ENCODE peak calls at places on chromosome 17, in four cellular contexts. C is heart left ventricle, B is esophagus muscularis mucosa, T is tibial nerve. F is an unnamed sample. For H3K36me3, the result is how much of the 10 kb centered on the place peaks cover.

GRCh38 chr17:78252111-78252634 is 20.7 kb downstream of the TMEM235 start:
- DNase-seq in C (no peak), B (no peak), T (no peak), F (no peak)

GRCh38 chr17:56026894-56027293 is 126.4 kb upstream of the ANKFN1 start:
- DNase-seq in B (no peak), T (no peak), C (no peak), F (no peak)

GRCh38 chr17:44149750-44150329 is 8.1 kb downstream of the HROB start:
- DNase-seq in C (no peak), T (no peak), B (no peak), F (no peak)

GRCh38 chr17:40242774-40243173 is 23.7 kb downstream of the WIPF2 start:
- DNase-seq in T (no peak), C (no peak), B (no peak), F (peak)

GRCh38 chr17:40326014-40326831 is 17.2 kb downstream of the RARA start:
- DNase-seq in C (peak), B (no peak), T (no peak), F (no peak)

GRCh38 chr17:7307686-7308624 is 527 bp downstream of the EIF5A start:
- DNase-seq in T (no peak), B (no peak), C (peak), F (no peak)

GRCh38 chr17:14150604-14151003 is 81.3 kb downstream of the COX10 start:
- DNase-seq in B (no peak), C (no peak), T (no peak), F (no peak)

GRCh38 chr17:79003661-79004411 is 5.7 kb downstream of the CANT1 start:
- DNase-seq in T (no peak), B (no peak), C (no peak), F (no peak)

GRCh38 chr17:68036304-68037147 is 991 bp downstream of the KPNA2 start:
- DNase-seq in T (no peak), C (no peak), B (no peak), F (no peak)

GRCh38 chr17:79978545-79978852 is 57.2 kb downstream of the TBC1D16 start:
- DNase-seq in T (no peak), C (no peak), B (no peak), F (peak)

GRCh38 chr17:80010283-80010858 is 25.3 kb downstream of the TBC1D16 start:
- DNase-seq in C (no peak), B (no peak), T (no peak), F (no peak)

GRCh38 chr17:9982159-9982558 is 77.1 kb upstream of the RCVRN start:
- DNase-seq in T (no peak), C (no peak), B (no peak), F (no peak)

GRCh38 chr17:63185420-63185819 is 219.4 kb downstream of the TANC2 start:
- DNase-seq in B (no peak), C (no peak), T (no peak), F (no peak)
- TF ChIP-seq CTCF in B (no peak), C (no peak), T (no peak), F (no peak)

DNA sequence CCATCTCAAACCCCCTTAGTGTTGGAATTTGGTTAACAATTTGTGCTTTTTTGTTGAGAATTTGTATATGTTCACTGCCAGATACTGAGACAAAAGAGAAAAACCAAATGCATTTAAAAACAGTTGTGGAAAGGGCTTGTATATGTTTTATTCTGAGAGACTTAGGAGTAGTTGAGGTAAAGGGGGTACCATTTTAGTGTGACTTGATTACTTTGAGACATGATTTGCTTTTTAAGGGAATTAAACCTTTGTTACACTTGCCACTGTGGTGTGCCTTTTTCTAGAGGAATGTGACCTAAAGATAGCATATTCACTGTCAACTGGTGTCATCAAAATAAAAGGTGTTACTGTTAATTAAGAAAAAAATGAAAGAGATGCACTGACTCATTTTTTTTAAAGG is 4.5 kb downstream of the IGF2BP1 start:
- DNase-seq in B (no peak), C (no peak), T (no peak), F (no peak)
- H3K4me3 ChIP-seq in B (no peak), C (no peak), T (no peak), F (no peak)

GRCh38 chr17:81568416-81568815 is 16.3 kb upstream of the FAAP100 start:
- DNase-seq in T (no peak), C (no peak), B (no peak), F (no peak)

GRCh38 chr17:81569986-81570514 is 17.9 kb upstream of the FAAP100 start:
- DNase-seq in C (no peak), T (no peak), B (no peak), F (no peak)

GRCh38 chr17:81572499-81573030 is 20.4 kb upstream of the FAAP100 start:
- DNase-seq in C (no peak), B (no peak), T (no peak), F (no peak)

GRCh38 chr17:81573794-81574642 is 21.9 kb upstream of the FAAP100 start:
- DNase-seq in C (no peak), B (no peak), T (no peak), F (no peak)

DNA sequence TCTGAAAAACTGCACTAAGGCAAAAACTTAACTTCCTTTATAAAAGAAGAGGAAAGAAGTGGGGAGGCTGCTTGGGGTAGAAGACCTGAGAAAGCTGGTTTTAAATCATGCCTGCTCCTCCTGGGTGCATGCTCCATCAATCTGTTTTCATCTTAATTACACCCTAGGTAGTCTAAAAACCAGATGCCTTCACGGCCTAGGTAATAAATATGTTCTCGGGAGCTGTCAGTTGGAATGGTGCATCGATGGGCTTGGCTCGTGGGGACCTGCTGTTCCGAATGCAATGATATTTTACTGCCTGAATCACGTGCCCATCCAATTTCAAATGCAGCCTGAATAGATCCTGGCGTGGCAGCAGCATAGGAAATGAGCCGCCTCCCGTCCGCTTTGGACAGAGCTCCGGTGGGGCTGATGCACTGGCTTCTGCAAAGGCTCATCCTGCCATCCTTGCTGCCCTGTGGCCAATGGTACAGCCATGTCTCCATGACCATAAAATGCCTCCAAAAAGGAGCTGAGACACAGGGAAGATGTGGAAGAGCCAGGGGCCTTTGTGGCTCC is 18.8 kb upstream of the FAAP100 start:
- DNase-seq in C (no peak), B (no peak), T (no peak), F (no peak)
- H3K36me3 ChIP-seq in C (half or more), B (half or more), T (under half), F (under half)

DNA sequence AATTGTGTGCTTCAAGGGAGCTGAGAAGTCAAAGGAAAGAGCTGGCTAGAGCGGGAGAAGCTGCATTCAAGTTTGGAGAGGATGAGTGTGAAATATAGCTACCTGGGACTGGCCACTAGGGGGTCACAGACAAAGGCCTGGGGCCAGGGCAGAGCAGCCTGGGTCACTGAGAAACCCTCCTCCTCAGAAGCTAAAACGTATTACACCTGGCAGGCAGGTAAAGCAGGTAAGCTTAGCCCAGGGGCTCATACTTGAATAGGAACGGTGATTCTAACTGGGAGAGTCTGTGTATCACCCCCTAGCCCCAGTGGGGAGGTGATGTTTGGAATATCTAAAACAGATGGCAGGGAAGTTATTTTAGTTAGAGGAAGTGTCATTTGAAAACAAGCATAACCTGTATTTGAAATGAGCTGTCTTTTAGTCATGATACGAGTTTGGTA is 6.8 kb downstream of the KRT37 start:
- DNase-seq in B (no peak), T (no peak), C (no peak), F (no peak)
- TF ChIP-seq CTCF in B (no peak), T (no peak), C (peak), F (peak)

GRCh38 chr17:61405047-61405685 is 5.5 kb downstream of the TBX2 start:
- DNase-seq in B (no peak), T (peak), C (peak), F (no peak)
- H3K4me3 ChIP-seq in B (peak), T (peak), C (peak), F (peak)

GRCh38 chr17:1001640-1002411 is 4.9 kb downstream of the TIMM22 start:
- DNase-seq in T (peak), C (no peak), B (no peak), F (peak)
- H3K36me3 ChIP-seq in T (under half), C (half or more), B (half or more), F (under half)

DNA sequence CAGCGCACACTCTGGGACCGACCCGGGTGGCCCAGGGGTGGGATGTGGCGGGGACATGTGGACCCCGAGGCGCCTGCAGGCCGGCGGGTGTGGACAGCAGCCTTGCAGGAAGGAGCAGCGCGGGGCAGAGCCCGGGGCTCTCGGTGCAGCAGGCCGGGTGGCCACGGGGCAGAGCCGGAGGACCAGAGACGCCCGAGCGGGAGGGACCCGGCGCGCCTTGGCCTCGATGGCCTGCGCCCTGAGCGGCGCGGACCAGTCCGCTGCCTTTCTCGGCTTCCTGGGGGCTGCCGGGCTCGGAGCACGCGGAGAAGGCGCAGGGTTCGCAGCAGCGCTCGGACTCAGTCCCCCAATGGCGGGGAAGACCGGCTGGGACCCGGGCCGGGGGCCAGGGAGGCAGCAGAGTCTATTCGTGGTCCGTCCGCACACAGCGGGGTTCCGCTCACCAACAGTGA is 43.4 kb downstream of the OSBPL7 start:
- DNase-seq in B (no peak), C (no peak), T (no peak), F (no peak)
- TF ChIP-seq CTCF in B (no peak), C (no peak), T (no peak), F (no peak)

GRCh38 chr17:48100160-48100559 is 1.1 kb downstream of the CBX1 start:
- DNase-seq in B (no peak), T (no peak), C (no peak), F (peak)
- H3K4me3 ChIP-seq in B (peak), T (peak), C (peak), F (peak)

F was measured in BJ.